ENCODE peak calls at places on chromosomes 16 and 17, in four cellular contexts. One of them, this sample, is unnamed. For H3K4me1, the result is how much of the 10 kb centered on the place peaks cover.

GRCh38 chr17:78106211-78106610 is 22.3 kb downstream of the TMC6 start:
- DNase-seq in heart right ventricle: no peak
- DNase-seq in lung: no peak
- DNase-seq in A549: no peak
- DNase-seq in this sample: no peak

GRCh38 chr16:56408379-56409098 is 16.8 kb downstream of the AMFR start:
- DNase-seq in lung: no peak
- DNase-seq in heart right ventricle: no peak
- DNase-seq in A549: peak
- DNase-seq in this sample: no peak

GRCh38 chr16:57627184-57627871 is 1.1 kb upstream of the ADGRG1 start:
- DNase-seq in heart right ventricle: no peak
- DNase-seq in A549: peak
- DNase-seq in lung: no peak
- DNase-seq in this sample: no peak

GRCh38 chr17:320809-321385 is 31.7 kb downstream of the RPH3AL start:
- DNase-seq in heart right ventricle: no peak
- DNase-seq in A549: no peak
- DNase-seq in lung: no peak
- DNase-seq in this sample: no peak

GRCh38 chr16:69107311-69107962 is 2.0 kb downstream of the HAS3 start:
- DNase-seq in lung: peak
- DNase-seq in A549: no peak
- DNase-seq in heart right ventricle: peak
- DNase-seq in this sample: no peak

GRCh38 chr16:3909791-3910583 is 29.5 kb upstream of the CREBBP start:
- DNase-seq in heart right ventricle: no peak
- DNase-seq in lung: no peak
- DNase-seq in A549: no peak
- DNase-seq in this sample: no peak

GRCh38 chr16:60204221-60204620 is 1470.1 kb upstream of the GOT2 start:
- DNase-seq in heart right ventricle: no peak
- DNase-seq in lung: no peak
- DNase-seq in A549: no peak
- DNase-seq in this sample: no peak

GRCh38 chr16:73205153-73205549 is 157.2 kb upstream of the ZFHX3 start:
- DNase-seq in lung: no peak
- DNase-seq in A549: no peak
- DNase-seq in heart right ventricle: no peak
- DNase-seq in this sample: no peak

GRCh38 chr16:58032710-58033293 is 7.2 kb downstream of the MMP15 start:
- DNase-seq in lung: peak
- DNase-seq in A549: no peak
- DNase-seq in heart right ventricle: peak
- DNase-seq in this sample: no peak

GRCh38 chr16:1932050-1933028 is 10.7 kb downstream of the MSRB1 start:
- DNase-seq in heart right ventricle: no peak
- DNase-seq in A549: peak
- DNase-seq in lung: no peak
- DNase-seq in this sample: no peak

GRCh38 chr17:68346448-68346847 is 55.2 kb downstream of the ARSG start:
- DNase-seq in heart right ventricle: no peak
- DNase-seq in A549: no peak
- DNase-seq in lung: peak
- DNase-seq in this sample: no peak

GRCh38 chr17:61878984-61879612 is 15.8 kb upstream of the BRIP1 start:
- DNase-seq in heart right ventricle: no peak
- DNase-seq in A549: no peak
- DNase-seq in lung: no peak
- DNase-seq in this sample: no peak

GRCh38 chr16:22304411-22304810 is 7.2 kb downstream of the POLR3E start:
- DNase-seq in heart right ventricle: no peak
- DNase-seq in lung: no peak
- DNase-seq in A549: no peak
- DNase-seq in this sample: no peak

GRCh38 chr17:1989135-1989534 is 36.0 kb downstream of the RTN4RL1 start:
- DNase-seq in heart right ventricle: no peak
- DNase-seq in lung: no peak
- DNase-seq in A549: peak
- DNase-seq in this sample: no peak

GRCh38 chr17:35345926-35346771 is 27.3 kb downstream of the SLFN11 start:
- DNase-seq in heart right ventricle: peak
- DNase-seq in A549: no peak
- DNase-seq in lung: peak
- DNase-seq in this sample: peak

GRCh38 chr16:54974391-54974790 is 43.7 kb downstream of the IRX5 start:
- DNase-seq in A549: no peak
- DNase-seq in lung: no peak
- DNase-seq in heart right ventricle: no peak
- DNase-seq in this sample: no peak

GRCh38 chr16:66548068-66548467 is 1.9 kb downstream of the TK2 start:
- DNase-seq in A549: no peak
- DNase-seq in lung: no peak
- DNase-seq in heart right ventricle: no peak
- DNase-seq in this sample: no peak

GRCh38 chr17:59619313-59620063 is at the start of gene CLTC:
- DNase-seq in A549: peak
- DNase-seq in lung: peak
- DNase-seq in heart right ventricle: peak
- DNase-seq in this sample: peak

GRCh38 chr16:69166221-69166833 is 20.6 kb upstream of the SNTB2 start:
- DNase-seq in lung: no peak
- DNase-seq in heart right ventricle: no peak
- DNase-seq in A549: no peak
- DNase-seq in this sample: no peak

GRCh38 chr17:37787055-37787720 is 42.3 kb upstream of the HNF1B start:
- DNase-seq in lung: no peak
- DNase-seq in heart right ventricle: no peak
- DNase-seq in A549: peak
- DNase-seq in this sample: no peak

GRCh38 chr16:56889206-56889605 is 24.2 kb downstream of the SLC12A3 start:
- DNase-seq in lung: no peak
- DNase-seq in A549: no peak
- DNase-seq in heart right ventricle: no peak
- DNase-seq in this sample: peak

GRCh38 chr16:76910931-76911330 is 280.1 kb upstream of the MON1B start:
- DNase-seq in heart right ventricle: no peak
- DNase-seq in A549: peak
- DNase-seq in lung: no peak
- DNase-seq in this sample: no peak

GRCh38 chr17:18235743-18236256 is 10.4 kb downstream of the LLGL1 start:
- DNase-seq in A549: no peak
- DNase-seq in heart right ventricle: no peak
- DNase-seq in lung: no peak
- DNase-seq in this sample: no peak

GRCh38 chr16:65070831-65071230 is 51.0 kb downstream of the CDH11 start:
- DNase-seq in A549: peak
- DNase-seq in lung: peak
- DNase-seq in heart right ventricle: peak
- DNase-seq in this sample: no peak

GRCh38 chr16:84514874-84515835 is 10.7 kb upstream of the MEAK7 start:
- DNase-seq in lung: peak
- DNase-seq in heart right ventricle: no peak
- DNase-seq in A549: no peak
- DNase-seq in this sample: no peak

GRCh38 chr16:12245088-12245922 is 268.8 kb downstream of the SNX29 start:
- DNase-seq in heart right ventricle: no peak
- DNase-seq in lung: no peak
- DNase-seq in A549: no peak
- DNase-seq in this sample: no peak

GRCh38 chr17:32757963-32758362 is 119.0 kb downstream of the MYO1D start:
- DNase-seq in lung: no peak
- DNase-seq in A549: no peak
- DNase-seq in heart right ventricle: no peak
- DNase-seq in this sample: no peak

GRCh38 chr17:82334204-82334621 is 647 bp upstream of the SECTM1 start:
- DNase-seq in A549: no peak
- DNase-seq in heart right ventricle: no peak
- DNase-seq in lung: no peak
- DNase-seq in this sample: no peak

GRCh38 chr16:827513-827912 is 27.0 kb upstream of the GNG13 start:
- DNase-seq in lung: no peak
- DNase-seq in A549: no peak
- DNase-seq in heart right ventricle: no peak
- DNase-seq in this sample: no peak

GRCh38 chr16:47643610-47644009 is 182.5 kb downstream of the PHKB start:
- DNase-seq in lung: no peak
- DNase-seq in A549: no peak
- DNase-seq in heart right ventricle: no peak
- DNase-seq in this sample: no peak

GRCh38 chr17:61479493-61480413 is 27.5 kb downstream of the TBX4 start:
- DNase-seq in lung: no peak
- DNase-seq in heart right ventricle: no peak
- DNase-seq in A549: no peak
- DNase-seq in this sample: no peak

GRCh38 chr17:19389386-19389785 is 2.4 kb upstream of the MFAP4 start:
- DNase-seq in lung: no peak
- DNase-seq in A549: no peak
- DNase-seq in heart right ventricle: no peak
- DNase-seq in this sample: no peak

GRCh38 chr17:79923974-79924638 is 84.9 kb upstream of the CBX4 start:
- DNase-seq in A549: no peak
- DNase-seq in lung: no peak
- DNase-seq in heart right ventricle: no peak
- DNase-seq in this sample: no peak

GRCh38 chr17:48625502-48626201 is 506 bp downstream of the HOXB9 start:
- DNase-seq in lung: no peak
- DNase-seq in A549: peak
- DNase-seq in heart right ventricle: no peak
- DNase-seq in this sample: peak

DNA sequence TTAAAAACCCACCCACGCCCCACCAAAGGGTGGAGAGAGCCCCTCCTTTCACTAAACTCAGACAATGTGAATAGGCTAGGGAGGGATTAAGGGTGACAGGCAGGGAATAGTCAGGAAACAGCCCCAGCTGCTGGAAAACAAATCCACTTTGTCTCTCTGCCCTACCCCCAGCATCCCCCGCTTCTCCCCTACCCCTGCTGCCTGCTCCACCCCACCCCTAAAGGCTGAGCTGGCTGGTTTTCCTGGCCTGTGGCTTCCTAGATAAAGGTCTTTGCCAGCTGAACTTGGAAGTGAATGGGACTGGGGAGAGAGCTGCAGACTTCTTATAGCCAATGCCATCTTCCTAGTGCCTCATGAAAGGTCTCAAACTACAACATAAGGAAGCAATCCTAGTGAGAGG is 15.0 kb downstream of the CAVIN1 start:
- DNase-seq in A549: no peak
- DNase-seq in lung: no peak
- DNase-seq in heart right ventricle: peak
- DNase-seq in this sample: no peak
- H3K27ac ChIP-seq in A549: peak
- H3K27ac ChIP-seq in lung: peak
- H3K27ac ChIP-seq in heart right ventricle: peak
- H3K27ac ChIP-seq in this sample: peak

GRCh38 chr16:11111891-11112634 is 143.9 kb downstream of the SOCS1 start:
- DNase-seq in A549: no peak
- DNase-seq in lung: no peak
- DNase-seq in heart right ventricle: no peak
- DNase-seq in this sample: no peak
- TF ChIP-seq CTCF in A549: no peak
- TF ChIP-seq CTCF in lung: no peak
- TF ChIP-seq CTCF in heart right ventricle: no peak
- TF ChIP-seq CTCF in this sample: no peak

GRCh38 chr17:81200695-81201580 is 21.8 kb downstream of the CEP131 start:
- DNase-seq in heart right ventricle: peak
- DNase-seq in lung: peak
- DNase-seq in A549: peak
- DNase-seq in this sample: peak

GRCh38 chr17:81200201-81200600 is 22.6 kb downstream of the CEP131 start:
- DNase-seq in lung: no peak
- DNase-seq in heart right ventricle: no peak
- DNase-seq in A549: no peak
- DNase-seq in this sample: no peak

GRCh38 chr17:81202318-81202717 is 20.4 kb downstream of the CEP131 start:
- DNase-seq in lung: no peak
- DNase-seq in A549: no peak
- DNase-seq in heart right ventricle: no peak
- DNase-seq in this sample: no peak

GRCh38 chr17:81204578-81204977 is 18.2 kb downstream of the CEP131 start:
- DNase-seq in heart right ventricle: no peak
- DNase-seq in A549: no peak
- DNase-seq in lung: no peak
- DNase-seq in this sample: no peak

DNA sequence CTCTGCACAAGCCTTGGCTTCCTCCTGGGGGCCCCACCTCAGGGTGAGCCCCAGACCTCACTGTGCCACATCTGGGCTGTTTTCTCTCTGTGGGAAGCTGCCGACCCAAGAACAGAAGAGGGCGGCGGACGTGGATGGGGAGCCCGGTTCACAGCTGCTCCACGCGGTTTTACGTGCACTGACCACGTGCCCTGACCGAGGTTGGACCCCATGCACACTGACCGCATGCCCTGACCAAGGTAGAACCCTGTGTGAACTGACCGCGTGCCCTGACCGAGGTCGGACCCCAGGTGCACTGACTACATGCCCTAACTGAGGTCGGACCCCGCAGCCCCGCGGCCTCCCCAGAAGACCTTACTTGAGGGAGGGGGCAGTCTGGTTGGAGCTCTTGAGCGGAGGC is 19.6 kb downstream of the CEP131 start:
- DNase-seq in heart right ventricle: no peak
- DNase-seq in lung: no peak
- DNase-seq in A549: no peak
- DNase-seq in this sample: no peak
- H3K4me1 ChIP-seq in heart right ventricle: under half
- H3K4me1 ChIP-seq in lung: under half
- H3K4me1 ChIP-seq in A549: under half
- H3K4me1 ChIP-seq in this sample: under half

GRCh38 chr16:17339764-17340541 is 130.8 kb downstream of the XYLT1 start:
- DNase-seq in heart right ventricle: no peak
- DNase-seq in lung: no peak
- DNase-seq in A549: no peak
- DNase-seq in this sample: no peak
- H3K27ac ChIP-seq in heart right ventricle: no peak
- H3K27ac ChIP-seq in lung: no peak
- H3K27ac ChIP-seq in A549: no peak
- H3K27ac ChIP-seq in this sample: peak

DNA sequence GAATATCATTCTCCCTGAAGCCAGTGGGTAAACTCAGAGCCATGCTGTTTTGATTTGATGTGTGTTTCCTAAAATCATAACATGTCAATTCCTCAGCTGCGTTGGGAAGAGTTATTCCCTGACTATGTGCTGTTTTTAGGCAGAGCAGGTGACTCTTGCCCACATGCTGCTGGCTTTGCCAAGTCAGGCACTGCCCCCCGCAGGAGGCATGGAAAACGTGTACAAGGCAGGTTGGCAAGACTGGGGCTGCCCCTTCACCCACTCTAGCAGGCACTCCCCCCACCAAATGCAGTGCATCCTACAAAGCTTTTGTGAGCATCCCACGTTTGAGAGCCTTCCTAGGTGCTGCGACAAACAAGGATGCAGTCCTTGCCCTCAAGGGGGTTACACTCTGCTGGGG is 38.3 kb upstream of the NAT9 start:
- DNase-seq in A549: no peak
- DNase-seq in heart right ventricle: no peak
- DNase-seq in lung: no peak
- DNase-seq in this sample: no peak
- TF ChIP-seq CTCF in A549: no peak
- TF ChIP-seq CTCF in heart right ventricle: no peak
- TF ChIP-seq CTCF in lung: no peak
- TF ChIP-seq CTCF in this sample: no peak

GRCh38 chr16:8549843-8550412 is 40.4 kb downstream of the TMEM114 start:
- DNase-seq in lung: no peak
- DNase-seq in A549: no peak
- DNase-seq in heart right ventricle: no peak
- DNase-seq in this sample: no peak
- H3K4me1 ChIP-seq in lung: under half
- H3K4me1 ChIP-seq in A549: under half
- H3K4me1 ChIP-seq in heart right ventricle: under half
- H3K4me1 ChIP-seq in this sample: under half